ENCODE peak calls at places on chromosomes 2 and 18, in seven cellular contexts. One of them, this sample, is unnamed.
A peak's percentile ranks its signal among the peaks of the same experiment; 100 is the strongest.

GRCh38 chr2:1866402-1867091 is 122.2 kb upstream of the PXDN start:
- DNase-seq in neural progenitor cell: no peak
- DNase-seq in H9: no peak
- DNase-seq in NB4: no peak
- DNase-seq in AG04449: no peak
- DNase-seq in PC-3: no peak
- DNase-seq in mammary epithelial cell: no peak
- DNase-seq in this sample: no peak

GRCh38 chr2:3450385-3451031 is 68.8 kb downstream of the ADI1 start:
- DNase-seq in neural progenitor cell: no peak
- DNase-seq in AG04449: no peak
- DNase-seq in PC-3: no peak
- DNase-seq in H9: no peak
- DNase-seq in mammary epithelial cell: no peak
- DNase-seq in NB4: no peak
- DNase-seq in this sample: peak; percentile 8

GRCh38 chr2:3303583-3304406 is 73.8 kb downstream of the EIPR1 start:
- DNase-seq in NB4: peak; percentile 76
- DNase-seq in PC-3: peak; percentile 85
- DNase-seq in AG04449: peak; percentile 12
- DNase-seq in neural progenitor cell: peak; percentile 91
- DNase-seq in mammary epithelial cell: peak; percentile 63
- DNase-seq in H9: peak; percentile 89
- DNase-seq in this sample: peak; percentile 77

GRCh38 chr2:230922951-230923717 is 1.9 kb downstream of the GPR55 start:
- DNase-seq in NB4: no peak
- DNase-seq in H9: peak; percentile 22
- DNase-seq in mammary epithelial cell: no peak
- DNase-seq in AG04449: no peak
- DNase-seq in neural progenitor cell: no peak
- DNase-seq in PC-3: no peak
- DNase-seq in this sample: no peak

GRCh38 chr2:555164-555922 is 121.9 kb downstream of the TMEM18 start:
- DNase-seq in H9: no peak
- DNase-seq in NB4: no peak
- DNase-seq in AG04449: no peak
- DNase-seq in mammary epithelial cell: no peak
- DNase-seq in PC-3: peak; percentile 16
- DNase-seq in neural progenitor cell: no peak
- DNase-seq in this sample: peak; percentile 65

GRCh38 chr2:220104871-220105351 is 477.5 kb downstream of the SLC4A3 start:
- DNase-seq in mammary epithelial cell: peak; percentile 63
- DNase-seq in AG04449: peak; percentile 64
- DNase-seq in H9: no peak
- DNase-seq in NB4: peak; percentile 11
- DNase-seq in neural progenitor cell: peak; percentile 49
- DNase-seq in PC-3: peak; percentile 63
- DNase-seq in this sample: peak; percentile 52

GRCh38 chr18:73896685-73897084 is 250.9 kb downstream of the FBXO15 start:
- DNase-seq in mammary epithelial cell: no peak
- DNase-seq in NB4: no peak
- DNase-seq in AG04449: no peak
- DNase-seq in H9: no peak
- DNase-seq in PC-3: no peak
- DNase-seq in neural progenitor cell: no peak
- DNase-seq in this sample: no peak

GRCh38 chr2:36277146-36277808 is 78.3 kb upstream of the CRIM1 start:
- DNase-seq in H9: no peak
- DNase-seq in NB4: peak; percentile 30
- DNase-seq in AG04449: peak; percentile 79
- DNase-seq in neural progenitor cell: no peak
- DNase-seq in PC-3: peak; percentile 90
- DNase-seq in mammary epithelial cell: peak; percentile 96
- DNase-seq in this sample: peak; percentile 68

GRCh38 chr18:79925656-79925979 is 25.8 kb downstream of the SLC66A2 start:
- DNase-seq in H9: no peak
- DNase-seq in PC-3: no peak
- DNase-seq in mammary epithelial cell: no peak
- DNase-seq in AG04449: no peak
- DNase-seq in NB4: no peak
- DNase-seq in neural progenitor cell: no peak
- DNase-seq in this sample: no peak

GRCh38 chr18:14963246-14963645 is 215.3 kb downstream of the ANKRD30B start:
- DNase-seq in neural progenitor cell: no peak
- DNase-seq in PC-3: no peak
- DNase-seq in AG04449: no peak
- DNase-seq in mammary epithelial cell: no peak
- DNase-seq in NB4: no peak
- DNase-seq in H9: no peak
- DNase-seq in this sample: no peak

GRCh38 chr2:225668606-225669266 is 269.2 kb downstream of the NYAP2 start:
- DNase-seq in NB4: peak; percentile 81
- DNase-seq in H9: peak; percentile 34
- DNase-seq in AG04449: peak; percentile 21
- DNase-seq in neural progenitor cell: peak; percentile 62
- DNase-seq in PC-3: peak; percentile 82
- DNase-seq in mammary epithelial cell: peak; percentile 71
- DNase-seq in this sample: peak; percentile 77

GRCh38 chr2:70003093-70003830 is 41.8 kb upstream of the ASPRV1 start:
- DNase-seq in neural progenitor cell: no peak
- DNase-seq in H9: no peak
- DNase-seq in PC-3: no peak
- DNase-seq in AG04449: no peak
- DNase-seq in mammary epithelial cell: no peak
- DNase-seq in NB4: no peak
- DNase-seq in this sample: no peak

GRCh38 chr18:69968073-69968472 is 20.4 kb upstream of the CD226 start:
- DNase-seq in AG04449: no peak
- DNase-seq in H9: peak; percentile 41
- DNase-seq in mammary epithelial cell: no peak
- DNase-seq in PC-3: no peak
- DNase-seq in neural progenitor cell: no peak
- DNase-seq in NB4: no peak
- DNase-seq in this sample: no peak

GRCh38 chr18:48725596-48725995 is 186.8 kb downstream of the CTIF start:
- DNase-seq in neural progenitor cell: no peak
- DNase-seq in H9: no peak
- DNase-seq in PC-3: no peak
- DNase-seq in mammary epithelial cell: no peak
- DNase-seq in NB4: no peak
- DNase-seq in AG04449: no peak
- DNase-seq in this sample: no peak

GRCh38 chr18:13474336-13474735 is 252.0 kb downstream of the FAM210A start:
- DNase-seq in PC-3: no peak
- DNase-seq in mammary epithelial cell: no peak
- DNase-seq in neural progenitor cell: no peak
- DNase-seq in H9: no peak
- DNase-seq in NB4: no peak
- DNase-seq in AG04449: no peak
- DNase-seq in this sample: no peak

GRCh38 chr2:181715033-181715630 is 34.8 kb upstream of the NEUROD1 start:
- DNase-seq in AG04449: peak; percentile 41
- DNase-seq in NB4: peak; percentile 86
- DNase-seq in mammary epithelial cell: peak; percentile 63
- DNase-seq in PC-3: peak; percentile 89
- DNase-seq in neural progenitor cell: peak; percentile 87
- DNase-seq in H9: peak; percentile 61
- DNase-seq in this sample: peak; percentile 87

GRCh38 chr2:177599072-177599688 is 206.6 kb downstream of the AGPS start:
- DNase-seq in NB4: no peak
- DNase-seq in H9: no peak
- DNase-seq in neural progenitor cell: no peak
- DNase-seq in AG04449: no peak
- DNase-seq in PC-3: no peak
- DNase-seq in mammary epithelial cell: no peak
- DNase-seq in this sample: no peak

GRCh38 chr2:159035790-159036411 is 67.5 kb downstream of the TANC1 start:
- DNase-seq in PC-3: peak; percentile 93
- DNase-seq in NB4: peak; percentile 33
- DNase-seq in mammary epithelial cell: peak; percentile 86
- DNase-seq in neural progenitor cell: peak; percentile 53
- DNase-seq in AG04449: no peak
- DNase-seq in H9: peak; percentile 82
- DNase-seq in this sample: peak; percentile 73

GRCh38 chr2:54678719-54679118 is 44.7 kb upstream of the EML6 start:
- DNase-seq in PC-3: no peak
- DNase-seq in neural progenitor cell: no peak
- DNase-seq in mammary epithelial cell: no peak
- DNase-seq in NB4: peak; percentile 71
- DNase-seq in AG04449: no peak
- DNase-seq in H9: no peak
- DNase-seq in this sample: no peak

GRCh38 chr2:26619649-26620605 is 21.2 kb downstream of the CIB4 start:
- DNase-seq in neural progenitor cell: no peak
- DNase-seq in H9: peak; percentile 24
- DNase-seq in mammary epithelial cell: no peak
- DNase-seq in NB4: no peak
- DNase-seq in AG04449: no peak
- DNase-seq in PC-3: no peak
- DNase-seq in this sample: no peak

GRCh38 chr2:23486676-23487075 is 101.7 kb downstream of the KLHL29 start:
- DNase-seq in PC-3: no peak
- DNase-seq in NB4: no peak
- DNase-seq in neural progenitor cell: no peak
- DNase-seq in H9: no peak
- DNase-seq in AG04449: no peak
- DNase-seq in mammary epithelial cell: no peak
- DNase-seq in this sample: no peak

GRCh38 chr18:71327443-71328120 is 1038.7 kb downstream of the SOCS6 start:
- DNase-seq in NB4: no peak
- DNase-seq in AG04449: no peak
- DNase-seq in PC-3: no peak
- DNase-seq in mammary epithelial cell: no peak
- DNase-seq in H9: no peak
- DNase-seq in neural progenitor cell: no peak
- DNase-seq in this sample: no peak

GRCh38 chr2:150485114-150485870 is 2.2 kb downstream of the RND3 start:
- DNase-seq in neural progenitor cell: peak; percentile 84
- DNase-seq in mammary epithelial cell: peak; percentile 89
- DNase-seq in PC-3: peak; percentile 73
- DNase-seq in NB4: no peak
- DNase-seq in AG04449: no peak
- DNase-seq in H9: peak; percentile 76
- DNase-seq in this sample: peak; percentile 94
- TF ChIP-seq CTCF in neural progenitor cell: peak; percentile 57
- TF ChIP-seq CTCF in mammary epithelial cell: no peak
- TF ChIP-seq CTCF in PC-3: peak; percentile 19
- TF ChIP-seq CTCF in NB4: no peak
- TF ChIP-seq CTCF in AG04449: peak; percentile 23
- TF ChIP-seq CTCF in H9: peak; percentile 56
- TF ChIP-seq CTCF in this sample: no peak

GRCh38 chr2:217922101-217923006 is 80.4 kb downstream of the TNS1 start:
- DNase-seq in PC-3: no peak
- DNase-seq in neural progenitor cell: peak; percentile 45
- DNase-seq in NB4: no peak
- DNase-seq in AG04449: no peak
- DNase-seq in mammary epithelial cell: no peak
- DNase-seq in H9: no peak
- DNase-seq in this sample: no peak
- TF ChIP-seq CTCF in PC-3: no peak
- TF ChIP-seq CTCF in neural progenitor cell: peak; percentile 24
- TF ChIP-seq CTCF in NB4: no peak
- TF ChIP-seq CTCF in AG04449: peak; percentile 45
- TF ChIP-seq CTCF in mammary epithelial cell: no peak
- TF ChIP-seq CTCF in H9: peak; percentile 23
- TF ChIP-seq CTCF in this sample: no peak

DNA sequence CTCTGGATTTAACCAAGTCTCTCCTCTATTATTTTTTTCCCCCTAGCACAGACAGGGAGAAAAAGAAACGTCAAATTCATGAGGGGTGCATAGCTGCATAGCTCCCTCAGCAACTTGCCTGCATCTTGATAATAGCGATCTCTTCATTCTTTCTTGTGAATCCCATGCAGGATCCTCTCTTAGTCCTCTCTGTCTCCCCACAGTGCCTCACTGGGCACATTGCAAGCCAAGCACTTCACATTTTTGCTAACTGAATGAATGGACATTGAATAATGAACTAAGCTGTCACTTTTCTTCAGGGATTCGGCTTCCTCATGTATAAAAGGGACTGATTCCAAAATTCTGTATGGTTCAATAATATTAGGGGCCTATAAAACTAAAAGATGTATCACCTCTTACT is 2.9 kb upstream of the EPB41L3 start:
- DNase-seq in mammary epithelial cell: no peak
- DNase-seq in AG04449: no peak
- DNase-seq in H9: peak; percentile 41
- DNase-seq in neural progenitor cell: peak; percentile 72
- DNase-seq in PC-3: peak; percentile 30
- DNase-seq in NB4: peak; percentile 19
- DNase-seq in this sample: peak; percentile 26
- TF ChIP-seq CTCF in mammary epithelial cell: no peak
- TF ChIP-seq CTCF in AG04449: peak; percentile 36
- TF ChIP-seq CTCF in H9: peak; percentile 71
- TF ChIP-seq CTCF in neural progenitor cell: peak; percentile 63
- TF ChIP-seq CTCF in PC-3: peak; percentile 49
- TF ChIP-seq CTCF in NB4: peak; percentile 5
- TF ChIP-seq CTCF in this sample: no peak

DNA sequence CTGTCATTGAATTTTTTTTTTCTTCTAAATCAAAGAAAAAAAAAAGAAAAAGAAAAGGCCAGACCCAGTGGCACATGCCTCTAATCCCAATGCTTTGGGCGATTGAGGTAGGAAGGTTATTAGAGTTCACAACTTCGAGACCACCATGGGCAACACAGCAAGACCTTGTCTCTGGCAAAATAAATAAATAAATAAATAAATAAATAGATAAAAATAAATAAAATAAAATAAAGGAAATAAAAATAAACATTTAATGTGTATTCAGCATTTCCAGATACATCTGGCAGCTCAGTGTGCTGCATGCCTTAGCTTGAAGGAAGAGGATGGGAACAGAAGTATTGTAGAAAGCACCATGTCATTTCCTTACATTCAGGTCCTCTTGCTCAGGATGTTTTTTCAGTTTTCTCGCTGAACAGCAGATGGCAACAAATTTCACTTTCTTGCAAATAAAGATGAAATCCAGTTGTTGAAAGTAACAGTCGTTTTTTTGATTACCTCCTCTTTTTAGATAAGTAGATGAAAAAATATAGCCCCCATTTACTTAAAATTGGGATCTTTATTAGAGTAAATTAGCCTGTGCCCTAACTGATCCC is 25.7 kb upstream of the FAM178B start:
- DNase-seq in neural progenitor cell: peak; percentile 56
- DNase-seq in mammary epithelial cell: peak; percentile 53
- DNase-seq in PC-3: peak; percentile 72
- DNase-seq in H9: no peak
- DNase-seq in AG04449: peak; percentile 21
- DNase-seq in NB4: peak; percentile 71
- DNase-seq in this sample: peak; percentile 60
- TF ChIP-seq CTCF in neural progenitor cell: peak; percentile 55
- TF ChIP-seq CTCF in mammary epithelial cell: peak; percentile 38
- TF ChIP-seq CTCF in PC-3: peak; percentile 52
- TF ChIP-seq CTCF in H9: peak; percentile 62
- TF ChIP-seq CTCF in AG04449: peak; percentile 18
- TF ChIP-seq CTCF in NB4: peak; percentile 41
- TF ChIP-seq CTCF in this sample: peak; percentile 39